ENCODE peak calls at places on chromosomes 5 and 9, in five cellular contexts. One of them, this sample, is unnamed.

GRCh38 chr5:1016476-1016875 is 7.9 kb downstream of the NKD2 start:
- DNase-seq in HFF-Myc: no peak
- DNase-seq in AG09309: no peak
- DNase-seq in chondrocyte: peak
- DNase-seq in hepatocyte: no peak
- DNase-seq in this sample: no peak

GRCh38 chr5:174608631-174609097 is 115.7 kb upstream of the MSX2 start:
- DNase-seq in HFF-Myc: no peak
- DNase-seq in AG09309: no peak
- DNase-seq in chondrocyte: no peak
- DNase-seq in hepatocyte: no peak
- DNase-seq in this sample: no peak

GRCh38 chr9:114117996-114118830 is 19.1 kb upstream of the KIF12 start:
- DNase-seq in HFF-Myc: no peak
- DNase-seq in AG09309: no peak
- DNase-seq in chondrocyte: peak
- DNase-seq in hepatocyte: peak
- DNase-seq in this sample: no peak

GRCh38 chr9:90420714-90421513 is 221.7 kb downstream of the DIRAS2 start:
- DNase-seq in HFF-Myc: no peak
- DNase-seq in AG09309: no peak
- DNase-seq in chondrocyte: no peak
- DNase-seq in hepatocyte: no peak
- DNase-seq in this sample: no peak

GRCh38 chr5:150778517-150779396 is at the start of gene SMIM3:
- DNase-seq in HFF-Myc: no peak
- DNase-seq in AG09309: no peak
- DNase-seq in chondrocyte: no peak
- DNase-seq in hepatocyte: peak
- DNase-seq in this sample: peak

GRCh38 chr5:96146675-96147074 is 185.0 kb upstream of the ELL2 start:
- DNase-seq in HFF-Myc: peak
- DNase-seq in AG09309: peak
- DNase-seq in chondrocyte: no peak
- DNase-seq in hepatocyte: peak
- DNase-seq in this sample: no peak

GRCh38 chr5:141431286-141431685 is 979 bp downstream of the PCDHGA12 start:
- DNase-seq in HFF-Myc: no peak
- DNase-seq in AG09309: no peak
- DNase-seq in chondrocyte: no peak
- DNase-seq in hepatocyte: no peak
- DNase-seq in this sample: no peak

GRCh38 chr5:125394661-125395280 is 648.3 kb upstream of the ZNF608 start:
- DNase-seq in HFF-Myc: no peak
- DNase-seq in AG09309: no peak
- DNase-seq in chondrocyte: no peak
- DNase-seq in hepatocyte: no peak
- DNase-seq in this sample: no peak

GRCh38 chr5:179152144-179152895 is 92.1 kb downstream of the ZNF354C start:
- DNase-seq in HFF-Myc: no peak
- DNase-seq in AG09309: no peak
- DNase-seq in chondrocyte: peak
- DNase-seq in hepatocyte: no peak
- DNase-seq in this sample: no peak

GRCh38 chr9:72473474-72474241 is 47.8 kb upstream of the TMC1 start:
- DNase-seq in HFF-Myc: no peak
- DNase-seq in AG09309: no peak
- DNase-seq in chondrocyte: no peak
- DNase-seq in hepatocyte: no peak
- DNase-seq in this sample: no peak

GRCh38 chr5:156460496-156460895 is 133.5 kb downstream of the SGCD start:
- DNase-seq in HFF-Myc: no peak
- DNase-seq in AG09309: peak
- DNase-seq in chondrocyte: no peak
- DNase-seq in hepatocyte: no peak
- DNase-seq in this sample: no peak

GRCh38 chr5:138611295-138612220 is 36.4 kb upstream of the HSPA9 start:
- DNase-seq in HFF-Myc: no peak
- DNase-seq in AG09309: no peak
- DNase-seq in chondrocyte: no peak
- DNase-seq in hepatocyte: peak
- DNase-seq in this sample: no peak

GRCh38 chr5:114362977-114363721 is 1.3 kb downstream of the KCNN2 start:
- DNase-seq in HFF-Myc: no peak
- DNase-seq in AG09309: no peak
- DNase-seq in chondrocyte: no peak
- DNase-seq in hepatocyte: peak
- DNase-seq in this sample: no peak

GRCh38 chr5:58462623-58463230 is 2.8 kb upstream of the PLK2 start:
- DNase-seq in HFF-Myc: peak
- DNase-seq in AG09309: no peak
- DNase-seq in chondrocyte: no peak
- DNase-seq in hepatocyte: peak
- DNase-seq in this sample: no peak

GRCh38 chr5:77641397-77641943 is 3.0 kb upstream of the OTP start:
- DNase-seq in HFF-Myc: no peak
- DNase-seq in AG09309: no peak
- DNase-seq in chondrocyte: no peak
- DNase-seq in hepatocyte: no peak
- DNase-seq in this sample: no peak

GRCh38 chr5:669111-669841 is 23.9 kb downstream of the TPPP start:
- DNase-seq in HFF-Myc: no peak
- DNase-seq in AG09309: no peak
- DNase-seq in chondrocyte: no peak
- DNase-seq in hepatocyte: peak
- DNase-seq in this sample: no peak

GRCh38 chr5:116441223-116441622 is 133.4 kb downstream of the SEMA6A start:
- DNase-seq in HFF-Myc: no peak
- DNase-seq in AG09309: no peak
- DNase-seq in chondrocyte: no peak
- DNase-seq in hepatocyte: no peak
- DNase-seq in this sample: no peak

GRCh38 chr9:112881366-112881765 is 9.3 kb downstream of the SLC46A2 start:
- DNase-seq in HFF-Myc: no peak
- DNase-seq in AG09309: no peak
- DNase-seq in chondrocyte: no peak
- DNase-seq in hepatocyte: no peak
- DNase-seq in this sample: no peak

GRCh38 chr5:32725994-32726659 is 15.0 kb downstream of the NPR3 start:
- DNase-seq in HFF-Myc: no peak
- DNase-seq in AG09309: no peak
- DNase-seq in chondrocyte: no peak
- DNase-seq in hepatocyte: no peak
- DNase-seq in this sample: no peak

GRCh38 chr5:102778478-102778877 is 23.4 kb downstream of the PAM start:
- DNase-seq in HFF-Myc: peak
- DNase-seq in AG09309: peak
- DNase-seq in chondrocyte: no peak
- DNase-seq in hepatocyte: no peak
- DNase-seq in this sample: no peak

GRCh38 chr5:15844253-15844652 is 335.3 kb downstream of the MARCHF11 start:
- DNase-seq in HFF-Myc: no peak
- DNase-seq in AG09309: no peak
- DNase-seq in chondrocyte: no peak
- DNase-seq in hepatocyte: no peak
- DNase-seq in this sample: no peak

GRCh38 chr5:58012103-58012502 is 447.8 kb downstream of the PLK2 start:
- DNase-seq in HFF-Myc: no peak
- DNase-seq in AG09309: no peak
- DNase-seq in chondrocyte: no peak
- DNase-seq in hepatocyte: peak
- DNase-seq in this sample: no peak

GRCh38 chr9:131668439-131669233 is 71.2 kb downstream of the RAPGEF1 start:
- DNase-seq in HFF-Myc: no peak
- DNase-seq in AG09309: no peak
- DNase-seq in chondrocyte: no peak
- DNase-seq in hepatocyte: peak
- DNase-seq in this sample: no peak

GRCh38 chr5:71475788-71476384 is 20.4 kb downstream of the BDP1 start:
- DNase-seq in HFF-Myc: no peak
- DNase-seq in AG09309: no peak
- DNase-seq in chondrocyte: no peak
- DNase-seq in hepatocyte: peak
- DNase-seq in this sample: no peak

GRCh38 chr9:122978586-122978985 is 37.8 kb downstream of the RABGAP1 start:
- DNase-seq in HFF-Myc: no peak
- DNase-seq in AG09309: no peak
- DNase-seq in chondrocyte: no peak
- DNase-seq in hepatocyte: no peak
- DNase-seq in this sample: no peak

GRCh38 chr9:124084087-124084486 is 72.5 kb downstream of the LHX2 start:
- DNase-seq in HFF-Myc: no peak
- DNase-seq in AG09309: no peak
- DNase-seq in chondrocyte: no peak
- DNase-seq in hepatocyte: no peak
- DNase-seq in this sample: no peak

GRCh38 chr9:99497641-99498040 is 275.6 kb downstream of the SEC61B start:
- DNase-seq in HFF-Myc: no peak
- DNase-seq in AG09309: no peak
- DNase-seq in chondrocyte: no peak
- DNase-seq in hepatocyte: no peak
- DNase-seq in this sample: no peak

GRCh38 chr9:118595719-118596305 is 773.4 kb downstream of the BRINP1 start:
- DNase-seq in HFF-Myc: no peak
- DNase-seq in AG09309: no peak
- DNase-seq in chondrocyte: no peak
- DNase-seq in hepatocyte: peak
- DNase-seq in this sample: no peak

GRCh38 chr9:131312822-131313770 is 23.6 kb downstream of the PLPP7 start:
- DNase-seq in HFF-Myc: no peak
- DNase-seq in AG09309: no peak
- DNase-seq in chondrocyte: no peak
- DNase-seq in hepatocyte: no peak
- DNase-seq in this sample: no peak

GRCh38 chr5:893711-894110 is 1.0 kb downstream of the TRIP13 start:
- DNase-seq in HFF-Myc: no peak
- DNase-seq in AG09309: no peak
- DNase-seq in chondrocyte: peak
- DNase-seq in hepatocyte: no peak
- DNase-seq in this sample: no peak

GRCh38 chr9:100690438-100690837 is 112.6 kb downstream of the CAVIN4 start:
- DNase-seq in HFF-Myc: no peak
- DNase-seq in AG09309: no peak
- DNase-seq in chondrocyte: no peak
- DNase-seq in hepatocyte: no peak
- DNase-seq in this sample: no peak

GRCh38 chr9:33434317-33435105 is 12.9 kb downstream of the AQP3 start:
- DNase-seq in HFF-Myc: no peak
- DNase-seq in AG09309: no peak
- DNase-seq in chondrocyte: no peak
- DNase-seq in hepatocyte: no peak
- DNase-seq in this sample: no peak

GRCh38 chr5:126972062-126972895 is 58.1 kb downstream of the MARCHF3 start:
- DNase-seq in HFF-Myc: no peak
- DNase-seq in AG09309: no peak
- DNase-seq in chondrocyte: no peak
- DNase-seq in hepatocyte: no peak
- DNase-seq in this sample: no peak

GRCh38 chr9:14031015-14031414 is 282.9 kb downstream of the NFIB start:
- DNase-seq in HFF-Myc: no peak
- DNase-seq in AG09309: no peak
- DNase-seq in chondrocyte: no peak
- DNase-seq in hepatocyte: peak
- DNase-seq in this sample: no peak

GRCh38 chr9:106892632-106893031 is 29.7 kb downstream of the ZNF462 start:
- DNase-seq in HFF-Myc: peak
- DNase-seq in AG09309: peak
- DNase-seq in chondrocyte: no peak
- DNase-seq in hepatocyte: peak
- DNase-seq in this sample: peak

GRCh38 chr9:90477535-90477934 is 165.1 kb downstream of the DIRAS2 start:
- DNase-seq in HFF-Myc: no peak
- DNase-seq in AG09309: no peak
- DNase-seq in chondrocyte: no peak
- DNase-seq in hepatocyte: no peak
- DNase-seq in this sample: no peak

GRCh38 chr5:163567811-163568210 is 62.4 kb downstream of the MAT2B start:
- DNase-seq in HFF-Myc: no peak
- DNase-seq in AG09309: no peak
- DNase-seq in chondrocyte: no peak
- DNase-seq in hepatocyte: no peak
- DNase-seq in this sample: no peak

GRCh38 chr5:175822225-175822624 is 49.2 kb upstream of the CPLX2 start:
- DNase-seq in HFF-Myc: no peak
- DNase-seq in AG09309: no peak
- DNase-seq in chondrocyte: no peak
- DNase-seq in hepatocyte: no peak
- DNase-seq in this sample: no peak

GRCh38 chr5:157744055-157745011 is 821 bp downstream of the LSM11 start:
- DNase-seq in HFF-Myc: no peak
- DNase-seq in AG09309: no peak
- DNase-seq in chondrocyte: no peak
- DNase-seq in hepatocyte: no peak
- DNase-seq in this sample: peak

GRCh38 chr9:97284798-97285197 is 22.7 kb upstream of the CCDC180 start:
- DNase-seq in HFF-Myc: no peak
- DNase-seq in AG09309: no peak
- DNase-seq in chondrocyte: no peak
- DNase-seq in hepatocyte: no peak
- DNase-seq in this sample: no peak
- TF ChIP-seq CTCF in HFF-Myc: no peak
- TF ChIP-seq CTCF in AG09309: no peak
- TF ChIP-seq CTCF in chondrocyte: peak
- TF ChIP-seq CTCF in hepatocyte: no peak
- TF ChIP-seq CTCF in this sample: peak

GRCh38 chr5:159531554-159532105 is 201.3 kb upstream of the IL12B start:
- DNase-seq in HFF-Myc: no peak
- DNase-seq in AG09309: no peak
- DNase-seq in chondrocyte: no peak
- DNase-seq in hepatocyte: no peak
- DNase-seq in this sample: no peak
- TF ChIP-seq CTCF in HFF-Myc: no peak
- TF ChIP-seq CTCF in AG09309: peak
- TF ChIP-seq CTCF in chondrocyte: peak
- TF ChIP-seq CTCF in hepatocyte: no peak
- TF ChIP-seq CTCF in this sample: no peak

DNA sequence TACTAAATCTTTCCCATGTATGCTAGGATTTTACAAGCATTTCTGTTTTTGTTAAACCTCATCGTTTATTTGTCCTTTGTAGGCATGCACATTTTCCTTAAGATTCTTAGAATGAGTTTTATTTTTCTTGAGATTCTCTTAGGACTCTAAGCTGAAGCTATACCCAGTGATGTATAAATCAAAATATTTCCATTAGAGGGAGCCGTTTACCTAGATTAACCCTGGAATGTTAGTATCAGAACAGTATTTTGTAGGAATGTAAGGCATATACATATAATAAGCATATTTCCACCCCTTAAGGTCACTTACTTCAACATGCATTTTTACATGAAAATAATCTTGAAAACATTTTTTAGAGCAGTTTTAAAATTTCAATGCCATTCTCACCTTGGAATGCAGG is 35.2 kb upstream of the FCHO2 start:
- DNase-seq in HFF-Myc: peak
- DNase-seq in AG09309: no peak
- DNase-seq in chondrocyte: no peak
- DNase-seq in hepatocyte: no peak
- DNase-seq in this sample: no peak
- TF ChIP-seq CTCF in HFF-Myc: no peak
- TF ChIP-seq CTCF in AG09309: no peak
- TF ChIP-seq CTCF in chondrocyte: peak
- TF ChIP-seq CTCF in hepatocyte: peak
- TF ChIP-seq CTCF in this sample: no peak

GRCh38 chr9:19699757-19700156 is 89.1 kb downstream of the SLC24A2 start:
- DNase-seq in HFF-Myc: no peak
- DNase-seq in AG09309: no peak
- DNase-seq in chondrocyte: no peak
- DNase-seq in hepatocyte: no peak
- DNase-seq in this sample: no peak
- TF ChIP-seq CTCF in HFF-Myc: no peak
- TF ChIP-seq CTCF in AG09309: no peak
- TF ChIP-seq CTCF in chondrocyte: no peak
- TF ChIP-seq CTCF in hepatocyte: no peak
- TF ChIP-seq CTCF in this sample: no peak

This sample was measured in mesothelial cell of epicardium.